ENCODE peak calls at places on chromosomes 7 and 10, in nine cellular contexts. Q is iPS DF 6.9, L is HCT116, P is keratinocyte, K is upper lobe of left lung, G is neural progenitor cell, A is astrocyte, W is heart left ventricle, M is HepG2. B is an unnamed sample.

GRCh38 chr10:91614254-91614624 is 18.6 kb downstream of the PPP1R3C start:
- DNase-seq in Q (no peak), P (no peak), A (peak; percentile 98), M (no peak), W (no peak), K (no peak), L (no peak), G (no peak), B (no peak)

GRCh38 chr7:51123322-51124021 is 193.1 kb downstream of the COBL start:
- DNase-seq in G (no peak), Q (no peak), W (peak; percentile 40), K (peak; percentile 48), P (peak; percentile 94), M (no peak), L (peak; percentile 26), A (peak; percentile 84), B (peak; percentile 78)

GRCh38 chr7:98287486-98287959 is 6.0 kb downstream of the BRI3 start:
- DNase-seq in M (peak; percentile 11), P (peak; percentile 56), G (no peak), A (no peak), Q (peak; percentile 43), L (no peak), K (peak; percentile 87), W (no peak), B (no peak)

GRCh38 chr7:127769696-127770400 is 117.9 kb downstream of the SND1 start:
- DNase-seq in G (no peak), Q (no peak), L (no peak), M (no peak), W (no peak), A (peak; percentile 69), P (no peak), K (no peak), B (no peak)

GRCh38 chr7:3636131-3636860 is 335.2 kb downstream of the SDK1 start:
- DNase-seq in G (no peak), M (no peak), P (no peak), W (no peak), Q (no peak), L (no peak), A (no peak), K (no peak), B (no peak)

GRCh38 chr10:69232252-69232651 is 12.1 kb downstream of the HKDC1 start:
- DNase-seq in K (no peak), L (peak; percentile 61), W (no peak), G (no peak), A (peak; percentile 80), M (no peak), Q (no peak), P (peak; percentile 76), B (no peak)

GRCh38 chr7:81627565-81628287 is 142.1 kb downstream of the HGF start:
- DNase-seq in W (no peak), M (no peak), P (peak; percentile 26), G (no peak), Q (no peak), K (no peak), A (peak; percentile 79), L (no peak), B (no peak)

GRCh38 chr7:133015879-133016278 is 66.0 kb downstream of the CHCHD3 start:
- DNase-seq in A (no peak), M (no peak), W (no peak), Q (no peak), G (no peak), K (no peak), P (no peak), L (no peak), B (no peak)

GRCh38 chr10:47173929-47174442 is 126.0 kb upstream of the GDF10 start:
- DNase-seq in Q (no peak), W (no peak), P (no peak), K (no peak), L (no peak), M (no peak), G (no peak), A (no peak), B (no peak)

GRCh38 chr7:123782071-123782798 is 33.4 kb upstream of the WASL start:
- DNase-seq in K (no peak), L (no peak), W (no peak), P (no peak), Q (no peak), A (no peak), G (no peak), M (no peak), B (no peak)

GRCh38 chr7:4416436-4417092 is 265.5 kb upstream of the FOXK1 start:
- DNase-seq in A (peak; percentile 8), P (no peak), Q (no peak), G (no peak), W (peak; percentile 10), L (no peak), K (no peak), M (no peak), B (no peak)

GRCh38 chr10:3066317-3066931 is 924 bp upstream of the PFKP start:
- DNase-seq in K (no peak), L (no peak), M (no peak), A (no peak), W (no peak), Q (no peak), G (peak; percentile 43), P (no peak), B (no peak)

GRCh38 chr10:55091691-55092328 is 290.8 kb upstream of the PCDH15 start:
- DNase-seq in Q (no peak), L (no peak), W (no peak), G (peak; percentile 22), P (no peak), K (no peak), M (no peak), A (no peak), B (no peak)

GRCh38 chr7:70647801-70648491 is 484.0 kb upstream of the GALNT17 start:
- DNase-seq in W (no peak), Q (no peak), P (peak; percentile 63), G (no peak), A (peak; percentile 68), M (no peak), L (no peak), K (peak; percentile 43), B (no peak)

GRCh38 chr10:93072713-93073538 is 767 bp upstream of the CYP26A1 start:
- DNase-seq in A (no peak), L (no peak), Q (no peak), W (no peak), M (no peak), P (no peak), G (peak; percentile 24), K (no peak), B (no peak)

GRCh38 chr10:124700293-124701037 is 43.7 kb downstream of the FAM53B start:
- DNase-seq in A (no peak), W (no peak), M (no peak), L (no peak), P (no peak), K (no peak), G (no peak), Q (no peak), B (no peak)

GRCh38 chr7:148916186-148916585 is 32.1 kb upstream of the EZH2 start:
- DNase-seq in W (no peak), L (no peak), A (peak; percentile 88), K (no peak), M (no peak), G (no peak), P (no peak), Q (no peak), B (no peak)

GRCh38 chr7:97179454-97180104 is 62.1 kb downstream of the SDHAF3 start:
- DNase-seq in M (peak; percentile 70), P (no peak), G (peak; percentile 72), L (peak; percentile 29), A (peak; percentile 26), Q (peak; percentile 33), K (no peak), W (peak; percentile 27), B (peak; percentile 44)

GRCh38 chr10:95531994-95532399 is 29.2 kb downstream of the SORBS1 start:
- DNase-seq in M (no peak), L (no peak), W (no peak), Q (no peak), A (no peak), P (no peak), K (no peak), G (no peak), B (no peak)

GRCh38 chr10:115915429-115915828 is 357.6 kb downstream of the GFRA1 start:
- DNase-seq in W (no peak), L (no peak), A (no peak), Q (no peak), M (no peak), P (no peak), G (no peak), K (no peak), B (no peak)
- H3K4me1 ChIP-seq in W (no peaks in the 10 kb centered on the region), L (no peaks in the 10 kb centered on the region), A (peaks cover 3% of the 10 kb centered on the region), Q (no peaks in the 10 kb centered on the region), M (no peaks in the 10 kb centered on the region), P (no peaks in the 10 kb centered on the region), G (no peaks in the 10 kb centered on the region), K (no peaks in the 10 kb centered on the region), B (no peaks in the 10 kb centered on the region)

GRCh38 chr7:92830532-92831110 is 5.8 kb downstream of the CDK6 start:
- DNase-seq in G (no peak), W (no peak), M (no peak), K (no peak), L (no peak), Q (no peak), A (peak; percentile 35), P (no peak), B (no peak)
- H3K4me1 ChIP-seq in G (no peaks in the 10 kb centered on the region), W (peaks cover 35% of the 10 kb centered on the region), M (peaks cover 67% of the 10 kb centered on the region), K (peaks cover 17% of the 10 kb centered on the region), L (peaks cover 12% of the 10 kb centered on the region), Q (no peaks in the 10 kb centered on the region), A (peaks cover 18% of the 10 kb centered on the region), P (peaks cover 40% of the 10 kb centered on the region), B (peaks cover 62% of the 10 kb centered on the region)

DNA sequence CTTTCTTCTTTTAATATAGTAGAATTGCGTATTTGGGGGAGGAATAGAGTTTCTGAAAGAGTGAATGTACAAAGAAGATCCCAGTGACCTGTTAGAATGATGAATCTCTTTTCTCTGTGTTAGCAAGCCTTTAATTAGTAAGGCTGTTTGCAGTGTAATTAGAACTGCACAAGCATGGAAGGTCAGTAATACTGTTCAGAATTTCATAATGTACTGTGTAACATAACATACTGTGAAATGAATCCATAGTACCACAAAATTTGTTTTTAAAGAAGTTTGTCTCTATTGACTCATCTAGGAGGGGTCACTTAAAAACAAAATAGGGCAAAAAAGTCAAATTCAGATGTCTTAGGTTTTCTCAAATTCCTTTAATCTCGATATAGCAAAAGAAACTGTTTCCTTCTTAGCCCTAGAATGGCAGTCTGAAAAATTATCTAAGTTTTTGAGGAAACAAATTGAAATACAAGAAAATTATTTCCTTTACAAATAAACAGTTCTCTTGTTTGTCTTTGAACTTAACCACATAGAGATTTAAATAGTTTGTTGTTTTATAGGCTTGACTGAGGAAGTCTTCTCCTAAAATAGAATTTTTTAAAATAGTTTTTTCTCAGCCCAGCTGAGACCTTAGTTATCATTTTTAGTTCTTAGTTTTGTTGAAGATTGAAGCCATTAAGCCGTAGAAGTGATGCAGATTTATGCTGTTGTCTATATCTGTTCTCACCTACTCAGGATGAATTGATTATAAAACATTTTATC is 12.5 kb downstream of the ADK start:
- DNase-seq in W (no peak), A (no peak), G (no peak), K (no peak), Q (no peak), L (no peak), M (no peak), P (no peak), B (no peak)
- H3K4me1 ChIP-seq in W (no peaks in the 10 kb centered on the region), A (peaks cover 14% of the 10 kb centered on the region), G (no peaks in the 10 kb centered on the region), K (peaks cover 25% of the 10 kb centered on the region), Q (peaks cover 1% of the 10 kb centered on the region), L (peaks cover 13% of the 10 kb centered on the region), M (peaks cover 9% of the 10 kb centered on the region), P (peaks cover 10% of the 10 kb centered on the region), B (no peaks in the 10 kb centered on the region)

GRCh38 chr7:118041336-118041878 is 142.6 kb upstream of the LSM8 start:
- DNase-seq in W (no peak), Q (no peak), L (no peak), A (no peak), P (no peak), M (no peak), G (no peak), K (no peak), B (no peak)
- H3K4me1 ChIP-seq in W (no peaks in the 10 kb centered on the region), Q (no peaks in the 10 kb centered on the region), L (no peaks in the 10 kb centered on the region), A (no peaks in the 10 kb centered on the region), P (no peaks in the 10 kb centered on the region), M (no peaks in the 10 kb centered on the region), G (no peaks in the 10 kb centered on the region), K (no peaks in the 10 kb centered on the region), B (no peaks in the 10 kb centered on the region)